ENCODE peak calls at places on chromosomes 6 and 20, in five cellular contexts. One of them, this sample, is unnamed.

GRCh38 chr20:23702021-23702420 is 13.2 kb upstream of the CST4 start:
- DNase-seq in T-helper 2 cell: no peak
- DNase-seq in NCI-H1417: no peak
- DNase-seq in B cell: no peak
- DNase-seq in NCI-H2171 treated with DMSO at 0.1 percent for 48 hours: no peak
- DNase-seq in this sample: peak

GRCh38 chr6:2116496-2116895 is 128.9 kb downstream of the GMDS start:
- DNase-seq in NCI-H1417: no peak
- DNase-seq in NCI-H2171 treated with DMSO at 0.1 percent for 48 hours: no peak
- DNase-seq in T-helper 2 cell: no peak
- DNase-seq in B cell: no peak
- DNase-seq in this sample: no peak

GRCh38 chr20:48329216-48329615 is 498.6 kb downstream of the PREX1 start:
- DNase-seq in NCI-H1417: no peak
- DNase-seq in T-helper 2 cell: no peak
- DNase-seq in B cell: no peak
- DNase-seq in NCI-H2171 treated with DMSO at 0.1 percent for 48 hours: no peak
- DNase-seq in this sample: no peak

GRCh38 chr6:73505142-73505541 is 15.7 kb downstream of the EEF1A1 start:
- DNase-seq in B cell: no peak
- DNase-seq in NCI-H2171 treated with DMSO at 0.1 percent for 48 hours: no peak
- DNase-seq in NCI-H1417: no peak
- DNase-seq in T-helper 2 cell: no peak
- DNase-seq in this sample: no peak

GRCh38 chr20:5397418-5397817 is 80.7 kb upstream of the PROKR2 start:
- DNase-seq in B cell: no peak
- DNase-seq in NCI-H2171 treated with DMSO at 0.1 percent for 48 hours: no peak
- DNase-seq in T-helper 2 cell: no peak
- DNase-seq in NCI-H1417: no peak
- DNase-seq in this sample: no peak

GRCh38 chr6:142510217-142510616 is 208.4 kb downstream of the ADGRG6 start:
- DNase-seq in NCI-H1417: no peak
- DNase-seq in B cell: no peak
- DNase-seq in T-helper 2 cell: no peak
- DNase-seq in NCI-H2171 treated with DMSO at 0.1 percent for 48 hours: no peak
- DNase-seq in this sample: no peak

GRCh38 chr6:113481441-113481840 is 375.7 kb upstream of the MARCKS start:
- DNase-seq in B cell: no peak
- DNase-seq in NCI-H1417: no peak
- DNase-seq in T-helper 2 cell: no peak
- DNase-seq in NCI-H2171 treated with DMSO at 0.1 percent for 48 hours: no peak
- DNase-seq in this sample: no peak

GRCh38 chr6:135215160-135215559 is 34.1 kb downstream of the MYB start:
- DNase-seq in T-helper 2 cell: no peak
- DNase-seq in NCI-H2171 treated with DMSO at 0.1 percent for 48 hours: no peak
- DNase-seq in B cell: no peak
- DNase-seq in NCI-H1417: no peak
- DNase-seq in this sample: no peak

GRCh38 chr6:124234806-124235205 is 431.1 kb downstream of the NKAIN2 start:
- DNase-seq in B cell: no peak
- DNase-seq in T-helper 2 cell: no peak
- DNase-seq in NCI-H1417: no peak
- DNase-seq in NCI-H2171 treated with DMSO at 0.1 percent for 48 hours: peak
- DNase-seq in this sample: no peak

GRCh38 chr20:10323729-10324128 is 105.1 kb downstream of the SNAP25 start:
- DNase-seq in NCI-H2171 treated with DMSO at 0.1 percent for 48 hours: no peak
- DNase-seq in B cell: no peak
- DNase-seq in T-helper 2 cell: no peak
- DNase-seq in NCI-H1417: no peak
- DNase-seq in this sample: no peak

GRCh38 chr6:24568687-24569086 is 73.9 kb downstream of the ALDH5A1 start:
- DNase-seq in NCI-H1417: no peak
- DNase-seq in B cell: no peak
- DNase-seq in T-helper 2 cell: no peak
- DNase-seq in NCI-H2171 treated with DMSO at 0.1 percent for 48 hours: no peak
- DNase-seq in this sample: no peak

GRCh38 chr6:85041376-85041775 is 277.0 kb upstream of the TBX18 start:
- DNase-seq in T-helper 2 cell: no peak
- DNase-seq in B cell: no peak
- DNase-seq in NCI-H2171 treated with DMSO at 0.1 percent for 48 hours: no peak
- DNase-seq in NCI-H1417: no peak
- DNase-seq in this sample: peak

GRCh38 chr6:42142118-42142835 is at the start of gene C6orf132:
- DNase-seq in NCI-H1417: peak
- DNase-seq in B cell: peak
- DNase-seq in T-helper 2 cell: no peak
- DNase-seq in NCI-H2171 treated with DMSO at 0.1 percent for 48 hours: peak
- DNase-seq in this sample: no peak

GRCh38 chr6:159758031-159759001 is 3.5 kb upstream of the ACAT2 start:
- DNase-seq in T-helper 2 cell: no peak
- DNase-seq in NCI-H1417: no peak
- DNase-seq in NCI-H2171 treated with DMSO at 0.1 percent for 48 hours: no peak
- DNase-seq in B cell: no peak
- DNase-seq in this sample: peak

GRCh38 chr20:51204051-51204450 is 181.1 kb upstream of the KCNG1 start:
- DNase-seq in NCI-H1417: no peak
- DNase-seq in B cell: no peak
- DNase-seq in T-helper 2 cell: no peak
- DNase-seq in NCI-H2171 treated with DMSO at 0.1 percent for 48 hours: no peak
- DNase-seq in this sample: no peak

GRCh38 chr20:35602851-35603495 is 12.7 kb upstream of the SPAG4 start:
- DNase-seq in B cell: no peak
- DNase-seq in NCI-H2171 treated with DMSO at 0.1 percent for 48 hours: no peak
- DNase-seq in T-helper 2 cell: no peak
- DNase-seq in NCI-H1417: no peak
- DNase-seq in this sample: no peak

GRCh38 chr6:135647521-135647920 is 150.0 kb upstream of the AHI1 start:
- DNase-seq in T-helper 2 cell: no peak
- DNase-seq in NCI-H2171 treated with DMSO at 0.1 percent for 48 hours: no peak
- DNase-seq in NCI-H1417: no peak
- DNase-seq in B cell: no peak
- DNase-seq in this sample: no peak

GRCh38 chr20:58655328-58656094 is 4.4 kb downstream of the STX16 start:
- DNase-seq in B cell: no peak
- DNase-seq in NCI-H2171 treated with DMSO at 0.1 percent for 48 hours: no peak
- DNase-seq in NCI-H1417: no peak
- DNase-seq in T-helper 2 cell: no peak
- DNase-seq in this sample: no peak

GRCh38 chr6:10146723-10147451 is 268.0 kb downstream of the TFAP2A start:
- DNase-seq in NCI-H2171 treated with DMSO at 0.1 percent for 48 hours: peak
- DNase-seq in T-helper 2 cell: no peak
- DNase-seq in B cell: no peak
- DNase-seq in NCI-H1417: no peak
- DNase-seq in this sample: no peak

GRCh38 chr20:36919715-36920333 is 31.7 kb downstream of the SAMHD1 start:
- DNase-seq in T-helper 2 cell: no peak
- DNase-seq in NCI-H2171 treated with DMSO at 0.1 percent for 48 hours: peak
- DNase-seq in NCI-H1417: peak
- DNase-seq in B cell: peak
- DNase-seq in this sample: peak

GRCh38 chr6:61809004-61809595 is 476.9 kb downstream of the KHDRBS2 start:
- DNase-seq in B cell: peak
- DNase-seq in NCI-H2171 treated with DMSO at 0.1 percent for 48 hours: peak
- DNase-seq in T-helper 2 cell: no peak
- DNase-seq in NCI-H1417: peak
- DNase-seq in this sample: no peak

GRCh38 chr6:170253226-170253909 is 37.5 kb downstream of the DLL1 start:
- DNase-seq in NCI-H2171 treated with DMSO at 0.1 percent for 48 hours: peak
- DNase-seq in NCI-H1417: peak
- DNase-seq in T-helper 2 cell: no peak
- DNase-seq in B cell: no peak
- DNase-seq in this sample: no peak

GRCh38 chr6:53984581-53984980 is 126.7 kb upstream of the MLIP start:
- DNase-seq in T-helper 2 cell: no peak
- DNase-seq in NCI-H2171 treated with DMSO at 0.1 percent for 48 hours: peak
- DNase-seq in NCI-H1417: no peak
- DNase-seq in B cell: no peak
- DNase-seq in this sample: no peak

GRCh38 chr6:105817961-105818360 is 268.2 kb upstream of the PRDM1 start:
- DNase-seq in NCI-H2171 treated with DMSO at 0.1 percent for 48 hours: no peak
- DNase-seq in NCI-H1417: no peak
- DNase-seq in T-helper 2 cell: no peak
- DNase-seq in B cell: no peak
- DNase-seq in this sample: no peak

GRCh38 chr6:119308048-119308570 is 41.5 kb downstream of the MAN1A1 start:
- DNase-seq in NCI-H1417: no peak
- DNase-seq in NCI-H2171 treated with DMSO at 0.1 percent for 48 hours: no peak
- DNase-seq in B cell: no peak
- DNase-seq in T-helper 2 cell: no peak
- DNase-seq in this sample: peak

This sample was measured in non-pigmented ciliary epithelial cell.